ENCODE peak calls at places on chromosome 20, in ten cellular contexts. H is ascending aorta; M is NCI-H748 treated with DMSO at 0.1 percent for 48 hours; N is mesendoderm; A is stimulated activated CD4-positive, alpha-beta T cell treated with anti-CD3 and anti-CD28 coated beads, Interleukin-12 subunit alpha, Interleukin-12 subunit beta, amount 100 ng/mL, for 4 hours; Y is erythroblast; E is amniotic stem cell; I is AG08395; G is GM04503; Z is hippocampal formation. D is an unnamed sample.

GRCh38 chr20:48679603-48680002 is 148.2 kb downstream of the PREX1 start:
- DNase-seq in H (no peak), M (no peak), N (peak), A (no peak), Y (peak), E (no peak), I (no peak), G (no peak), Z (no peak), D (no peak)

GRCh38 chr20:57952136-57952535 is 242.3 kb upstream of the PMEPA1 start:
- DNase-seq in H (no peak), M (no peak), N (no peak), A (no peak), Y (no peak), E (no peak), I (no peak), G (no peak), Z (no peak), D (no peak)

GRCh38 chr20:33172781-33173180 is 4.8 kb downstream of the BPIFA2 start:
- DNase-seq in H (no peak), M (no peak), N (no peak), A (no peak), Y (no peak), E (no peak), I (no peak), G (no peak), Z (no peak), D (no peak)

GRCh38 chr20:35575958-35576357 is 34.1 kb downstream of the ERGIC3 start:
- DNase-seq in H (no peak), M (peak), N (no peak), A (no peak), Y (no peak), E (no peak), I (no peak), G (no peak), Z (no peak), D (no peak)

GRCh38 chr20:23691675-23692074 is 2.8 kb upstream of the CST4 start:
- DNase-seq in H (no peak), M (no peak), N (no peak), A (no peak), Y (no peak), E (no peak), I (no peak), G (no peak), Z (no peak), D (no peak)

GRCh38 chr20:45347936-45348809 is at the start of gene SDC4:
- DNase-seq in H (no peak), M (peak), N (peak), A (peak), Y (peak), E (peak), I (peak), G (no peak), Z (peak), D (no peak)

GRCh38 chr20:31909253-31910070 is 39.0 kb downstream of the TTLL9 start:
- DNase-seq in H (no peak), M (no peak), N (no peak), A (no peak), Y (no peak), E (no peak), I (no peak), G (no peak), Z (no peak), D (no peak)

GRCh38 chr20:62794007-62794724 is 2.1 kb upstream of the MRGBP start:
- DNase-seq in H (peak), M (peak), N (peak), A (peak), Y (peak), E (peak), I (peak), G (peak), Z (peak), D (peak)

GRCh38 chr20:41697861-41698559 is 79.8 kb upstream of the CHD6 start:
- DNase-seq in H (no peak), M (peak), N (peak), A (no peak), Y (peak), E (peak), I (peak), G (no peak), Z (no peak), D (no peak)

GRCh38 chr20:26209171-26209941 is 512.7 kb upstream of the ZNF337 start:
- DNase-seq in H (no peak), M (no peak), N (peak), A (no peak), Y (no peak), E (no peak), I (no peak), G (no peak), Z (no peak), D (no peak)

GRCh38 chr20:19211661-19212523 is 550 bp upstream of the SLC24A3 start:
- DNase-seq in H (no peak), M (no peak), N (peak), A (no peak), Y (peak), E (no peak), I (no peak), G (no peak), Z (peak), D (no peak)

GRCh38 chr20:37522258-37523011 is 1.4 kb downstream of the NNAT start:
- DNase-seq in H (no peak), M (peak), N (peak), A (no peak), Y (peak), E (no peak), I (no peak), G (no peak), Z (no peak), D (no peak)

GRCh38 chr20:49781676-49782075 is 31.0 kb upstream of the SLC9A8 start:
- DNase-seq in H (no peak), M (no peak), N (no peak), A (no peak), Y (no peak), E (no peak), I (no peak), G (no peak), Z (no peak), D (no peak)

GRCh38 chr20:43941476-43942212 is 27.0 kb downstream of the TOX2 start:
- DNase-seq in H (no peak), M (no peak), N (no peak), A (no peak), Y (no peak), E (no peak), I (no peak), G (no peak), Z (no peak), D (peak)

GRCh38 chr20:43925786-43926185 is 11.1 kb downstream of the TOX2 start:
- DNase-seq in H (no peak), M (no peak), N (no peak), A (no peak), Y (no peak), E (peak), I (peak), G (no peak), Z (peak), D (no peak)

GRCh38 chr20:7665311-7665863 is 274.9 kb downstream of the HAO1 start:
- DNase-seq in H (no peak), M (no peak), N (peak), A (no peak), Y (no peak), E (no peak), I (peak), G (no peak), Z (no peak), D (no peak)

GRCh38 chr20:31870703-31871601 is 518 bp downstream of the TTLL9 start:
- DNase-seq in H (no peak), M (no peak), N (no peak), A (no peak), Y (no peak), E (no peak), I (no peak), G (no peak), Z (no peak), D (no peak)

GRCh38 chr20:20410678-20411077 is 42.8 kb downstream of the INSM1 start:
- DNase-seq in H (no peak), M (peak), N (peak), A (no peak), Y (peak), E (no peak), I (no peak), G (no peak), Z (peak), D (no peak)

GRCh38 chr20:20019123-20019522 is 2.0 kb downstream of the NAA20 start:
- DNase-seq in H (no peak), M (no peak), N (no peak), A (no peak), Y (peak), E (no peak), I (no peak), G (no peak), Z (no peak), D (no peak)

GRCh38 chr20:3471397-3472021 is 691 bp downstream of the ATRN start:
- DNase-seq in H (no peak), M (no peak), N (no peak), A (peak), Y (no peak), E (no peak), I (no peak), G (no peak), Z (no peak), D (no peak)

GRCh38 chr20:22723659-22724058 is 139.3 kb upstream of the FOXA2 start:
- DNase-seq in H (no peak), M (no peak), N (no peak), A (no peak), Y (no peak), E (peak), I (no peak), G (no peak), Z (no peak), D (no peak)

GRCh38 chr20:2314759-2315439 is 19.1 kb downstream of the TGM3 start:
- DNase-seq in H (no peak), M (no peak), N (peak), A (no peak), Y (peak), E (no peak), I (peak), G (peak), Z (no peak), D (peak)

GRCh38 chr20:51196991-51197651 is 174.2 kb upstream of the KCNG1 start:
- DNase-seq in H (no peak), M (no peak), N (no peak), A (no peak), Y (no peak), E (no peak), I (peak), G (no peak), Z (no peak), D (no peak)

GRCh38 chr20:62142252-62143117 is 709 bp downstream of the PSMA7 start:
- DNase-seq in H (no peak), M (no peak), N (no peak), A (peak), Y (peak), E (no peak), I (no peak), G (no peak), Z (no peak), D (no peak)

D was measured in SIG-M5.